ENCODE peak calls at places on chromosomes 16 and 17, in four cellular contexts. One of them, this sample, is unnamed.

GRCh38 chr17:75639771-75640555 is 6.7 kb downstream of the SMIM5 start:
- DNase-seq in heart left ventricle: no peak
- DNase-seq in dorsolateral prefrontal cortex: no peak
- DNase-seq in cardiac muscle cell: no peak
- DNase-seq in this sample: no peak

GRCh38 chr17:73043686-73044581 is 48.6 kb downstream of the SLC39A11 start:
- DNase-seq in heart left ventricle: no peak
- DNase-seq in dorsolateral prefrontal cortex: no peak
- DNase-seq in cardiac muscle cell: no peak
- DNase-seq in this sample: no peak

GRCh38 chr17:42809250-42809649 is 10.6 kb downstream of the CNTD1 start:
- DNase-seq in heart left ventricle: no peak
- DNase-seq in dorsolateral prefrontal cortex: peak; percentile 55
- DNase-seq in cardiac muscle cell: no peak
- DNase-seq in this sample: no peak

GRCh38 chr17:34178047-34178446 is 77.0 kb upstream of the CCL2 start:
- DNase-seq in heart left ventricle: no peak
- DNase-seq in dorsolateral prefrontal cortex: no peak
- DNase-seq in cardiac muscle cell: peak; percentile 10
- DNase-seq in this sample: no peak

GRCh38 chr16:49491111-49491670 is 117.6 kb downstream of the C16orf78 start:
- DNase-seq in heart left ventricle: no peak
- DNase-seq in dorsolateral prefrontal cortex: no peak
- DNase-seq in cardiac muscle cell: no peak
- DNase-seq in this sample: no peak

GRCh38 chr17:73628642-73629552 is 15.3 kb downstream of the SDK2 start:
- DNase-seq in heart left ventricle: no peak
- DNase-seq in dorsolateral prefrontal cortex: no peak
- DNase-seq in cardiac muscle cell: no peak
- DNase-seq in this sample: no peak

GRCh38 chr17:66301864-66302741 is at the start of gene PRKCA:
- DNase-seq in heart left ventricle: peak; percentile 89
- DNase-seq in dorsolateral prefrontal cortex: peak; percentile 83
- DNase-seq in cardiac muscle cell: peak; percentile 87
- DNase-seq in this sample: peak; percentile 85

GRCh38 chr16:29743827-29744531 is 1.8 kb downstream of the C16orf54 start:
- DNase-seq in heart left ventricle: no peak
- DNase-seq in dorsolateral prefrontal cortex: no peak
- DNase-seq in cardiac muscle cell: peak; percentile 2
- DNase-seq in this sample: peak; percentile 31

GRCh38 chr17:73952498-73953205 is 250.8 kb upstream of the RPL38 start:
- DNase-seq in heart left ventricle: peak; percentile 50
- DNase-seq in dorsolateral prefrontal cortex: peak; percentile 78
- DNase-seq in cardiac muscle cell: peak; percentile 75
- DNase-seq in this sample: peak; percentile 50

GRCh38 chr16:68770671-68771070 is 33.6 kb downstream of the CDH1 start:
- DNase-seq in heart left ventricle: no peak
- DNase-seq in dorsolateral prefrontal cortex: no peak
- DNase-seq in cardiac muscle cell: peak; percentile 23
- DNase-seq in this sample: no peak

GRCh38 chr16:22692916-22693646 is 120.9 kb upstream of the HS3ST2 start:
- DNase-seq in heart left ventricle: no peak
- DNase-seq in dorsolateral prefrontal cortex: no peak
- DNase-seq in cardiac muscle cell: no peak
- DNase-seq in this sample: no peak

GRCh38 chr17:39740357-39741111 is 2.8 kb downstream of the GRB7 start:
- DNase-seq in heart left ventricle: no peak
- DNase-seq in dorsolateral prefrontal cortex: no peak
- DNase-seq in cardiac muscle cell: no peak
- DNase-seq in this sample: no peak

GRCh38 chr16:12392585-12393089 is 411.1 kb downstream of the CPPED1 start:
- DNase-seq in heart left ventricle: no peak
- DNase-seq in dorsolateral prefrontal cortex: no peak
- DNase-seq in cardiac muscle cell: no peak
- DNase-seq in this sample: peak; percentile 47

GRCh38 chr16:11328172-11329079 is 16.8 kb upstream of the RMI2 start:
- DNase-seq in heart left ventricle: peak; percentile 80
- DNase-seq in dorsolateral prefrontal cortex: no peak
- DNase-seq in cardiac muscle cell: peak; percentile 28
- DNase-seq in this sample: peak; percentile 92

GRCh38 chr16:35733278-35733965 is 2274.0 kb downstream of the TP53TG3F start:
- DNase-seq in heart left ventricle: no peak
- DNase-seq in dorsolateral prefrontal cortex: no peak
- DNase-seq in cardiac muscle cell: no peak
- DNase-seq in this sample: no peak

GRCh38 chr17:6138761-6139446 is 68.7 kb downstream of the WSCD1 start:
- DNase-seq in heart left ventricle: no peak
- DNase-seq in dorsolateral prefrontal cortex: no peak
- DNase-seq in cardiac muscle cell: no peak
- DNase-seq in this sample: no peak

GRCh38 chr17:81427446-81428120 is 32.3 kb downstream of the BAHCC1 start:
- DNase-seq in heart left ventricle: peak; percentile 83
- DNase-seq in dorsolateral prefrontal cortex: peak; percentile 77
- DNase-seq in cardiac muscle cell: no peak
- DNase-seq in this sample: no peak

GRCh38 chr17:22374741-22375140 is 682.4 kb downstream of the KCNJ18 start:
- DNase-seq in heart left ventricle: no peak
- DNase-seq in dorsolateral prefrontal cortex: no peak
- DNase-seq in cardiac muscle cell: no peak
- DNase-seq in this sample: no peak

GRCh38 chr17:633641-634091 is 81.0 kb downstream of the VPS53 start:
- DNase-seq in heart left ventricle: peak; percentile 33
- DNase-seq in dorsolateral prefrontal cortex: no peak
- DNase-seq in cardiac muscle cell: no peak
- DNase-seq in this sample: no peak

GRCh38 chr17:76549539-76549938 is 9.7 kb downstream of the PRCD start:
- DNase-seq in heart left ventricle: no peak
- DNase-seq in dorsolateral prefrontal cortex: no peak
- DNase-seq in cardiac muscle cell: no peak
- DNase-seq in this sample: no peak

GRCh38 chr16:47848481-47849109 is 307.2 kb downstream of the ABCC12 start:
- DNase-seq in heart left ventricle: no peak
- DNase-seq in dorsolateral prefrontal cortex: peak; percentile 46
- DNase-seq in cardiac muscle cell: no peak
- DNase-seq in this sample: no peak

GRCh38 chr17:17681187-17681743 is at the start of gene RAI1:
- DNase-seq in heart left ventricle: peak; percentile 88
- DNase-seq in dorsolateral prefrontal cortex: peak; percentile 82
- DNase-seq in cardiac muscle cell: peak; percentile 91
- DNase-seq in this sample: peak; percentile 65

GRCh38 chr16:56576585-56577299 is 11.9 kb downstream of the MT4 start:
- DNase-seq in heart left ventricle: peak; percentile 59
- DNase-seq in dorsolateral prefrontal cortex: peak; percentile 61
- DNase-seq in cardiac muscle cell: peak; percentile 49
- DNase-seq in this sample: peak; percentile 66

GRCh38 chr17:18974407-18975149 is 22.6 kb downstream of the SLC5A10 start:
- DNase-seq in heart left ventricle: no peak
- DNase-seq in dorsolateral prefrontal cortex: no peak
- DNase-seq in cardiac muscle cell: no peak
- DNase-seq in this sample: no peak

GRCh38 chr16:81158964-81159363 is 62.8 kb upstream of the GCSH start:
- DNase-seq in heart left ventricle: no peak
- DNase-seq in dorsolateral prefrontal cortex: peak; percentile 65
- DNase-seq in cardiac muscle cell: no peak
- DNase-seq in this sample: no peak

GRCh38 chr16:85662976-85663830 is 25.6 kb downstream of the GINS2 start:
- DNase-seq in heart left ventricle: no peak
- DNase-seq in dorsolateral prefrontal cortex: no peak
- DNase-seq in cardiac muscle cell: no peak
- DNase-seq in this sample: no peak

GRCh38 chr16:69796285-69797118 is 34.4 kb downstream of the WWP2 start:
- DNase-seq in heart left ventricle: peak; percentile 29
- DNase-seq in dorsolateral prefrontal cortex: no peak
- DNase-seq in cardiac muscle cell: peak; percentile 78
- DNase-seq in this sample: peak; percentile 65

GRCh38 chr17:64354824-64355535 is 35.7 kb downstream of the PECAM1 start:
- DNase-seq in heart left ventricle: no peak
- DNase-seq in dorsolateral prefrontal cortex: no peak
- DNase-seq in cardiac muscle cell: no peak
- DNase-seq in this sample: no peak

GRCh38 chr17:39804839-39805238 is 59.3 kb downstream of the IKZF3 start:
- DNase-seq in heart left ventricle: no peak
- DNase-seq in dorsolateral prefrontal cortex: no peak
- DNase-seq in cardiac muscle cell: no peak
- DNase-seq in this sample: no peak

GRCh38 chr17:58487589-58488427 is at the start of gene HSF5:
- DNase-seq in heart left ventricle: peak; percentile 38
- DNase-seq in dorsolateral prefrontal cortex: no peak
- DNase-seq in cardiac muscle cell: no peak
- DNase-seq in this sample: peak; percentile 87

GRCh38 chr16:86881118-86881510 is 302.8 kb downstream of the FOXL1 start:
- DNase-seq in heart left ventricle: no peak
- DNase-seq in dorsolateral prefrontal cortex: no peak
- DNase-seq in cardiac muscle cell: no peak
- DNase-seq in this sample: no peak

GRCh38 chr17:37541880-37542675 is 52.4 kb downstream of the DUSP14 start:
- DNase-seq in heart left ventricle: no peak
- DNase-seq in dorsolateral prefrontal cortex: no peak
- DNase-seq in cardiac muscle cell: no peak
- DNase-seq in this sample: no peak

GRCh38 chr16:17070882-17071592 is 399.7 kb downstream of the XYLT1 start:
- DNase-seq in heart left ventricle: no peak
- DNase-seq in dorsolateral prefrontal cortex: peak; percentile 46
- DNase-seq in cardiac muscle cell: peak; percentile 8
- DNase-seq in this sample: peak; percentile 94

GRCh38 chr17:11944587-11944986 is 52.7 kb downstream of the ZNF18 start:
- DNase-seq in heart left ventricle: no peak
- DNase-seq in dorsolateral prefrontal cortex: no peak
- DNase-seq in cardiac muscle cell: no peak
- DNase-seq in this sample: no peak

GRCh38 chr17:77449373-77449907 is 308.7 kb downstream of the SEC14L1 start:
- DNase-seq in heart left ventricle: peak; percentile 26
- DNase-seq in dorsolateral prefrontal cortex: no peak
- DNase-seq in cardiac muscle cell: no peak
- DNase-seq in this sample: no peak

GRCh38 chr17:32794533-32795246 is 82.2 kb downstream of the MYO1D start:
- DNase-seq in heart left ventricle: no peak
- DNase-seq in dorsolateral prefrontal cortex: no peak
- DNase-seq in cardiac muscle cell: no peak
- DNase-seq in this sample: peak; percentile 72

GRCh38 chr16:2858245-2859025 is 465 bp upstream of the PRSS22 start:
- DNase-seq in heart left ventricle: no peak
- DNase-seq in dorsolateral prefrontal cortex: no peak
- DNase-seq in cardiac muscle cell: no peak
- DNase-seq in this sample: peak; percentile 83

GRCh38 chr17:82639628-82640027 is 8.6 kb downstream of the WDR45B start:
- DNase-seq in heart left ventricle: no peak
- DNase-seq in dorsolateral prefrontal cortex: no peak
- DNase-seq in cardiac muscle cell: no peak
- DNase-seq in this sample: no peak

GRCh38 chr16:79608976-79609375 is 8.4 kb upstream of the MAF start:
- DNase-seq in heart left ventricle: no peak
- DNase-seq in dorsolateral prefrontal cortex: no peak
- DNase-seq in cardiac muscle cell: no peak
- DNase-seq in this sample: no peak

GRCh38 chr16:89319883-89320716 is 102.6 kb downstream of the ZNF778 start:
- DNase-seq in heart left ventricle: peak; percentile 56
- DNase-seq in dorsolateral prefrontal cortex: no peak
- DNase-seq in cardiac muscle cell: peak; percentile 76
- DNase-seq in this sample: no peak

GRCh38 chr16:59880626-59881025 is 1146.5 kb upstream of the GOT2 start:
- DNase-seq in heart left ventricle: no peak
- DNase-seq in dorsolateral prefrontal cortex: no peak
- DNase-seq in cardiac muscle cell: no peak
- DNase-seq in this sample: no peak
- H3K27ac ChIP-seq in heart left ventricle: no peak overlapping the region
- H3K27ac ChIP-seq in dorsolateral prefrontal cortex: no peak overlapping the region
- H3K27ac ChIP-seq in cardiac muscle cell: no peak overlapping the region
- H3K27ac ChIP-seq in this sample: no peak overlapping the region

DNA sequence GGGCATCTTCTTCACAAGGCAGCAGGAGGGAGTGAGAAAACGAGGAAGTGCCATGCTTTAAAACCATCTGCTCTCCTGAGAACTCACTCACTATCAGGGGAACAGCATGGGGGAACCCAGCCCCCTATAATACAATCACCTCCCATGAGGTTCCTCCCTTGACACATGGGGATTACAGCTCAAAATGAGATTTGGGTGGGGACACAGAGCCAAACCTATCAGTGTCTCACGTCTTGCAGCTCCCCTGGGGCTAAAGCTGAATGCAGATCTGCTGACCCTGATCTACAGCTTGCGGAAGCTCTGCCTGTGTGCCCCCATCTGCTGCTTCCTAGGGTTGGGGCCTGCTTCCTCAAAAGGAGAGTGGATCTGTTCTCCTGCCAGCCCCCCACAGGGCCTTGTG is 16.2 kb downstream of the KRT33A start:
- DNase-seq in heart left ventricle: no peak
- DNase-seq in dorsolateral prefrontal cortex: no peak
- DNase-seq in cardiac muscle cell: no peak
- DNase-seq in this sample: no peak
- TF ChIP-seq CTCF in heart left ventricle: no peak
- TF ChIP-seq CTCF in dorsolateral prefrontal cortex: no peak
- TF ChIP-seq CTCF in cardiac muscle cell: no peak
- TF ChIP-seq CTCF in this sample: no peak

GRCh38 chr16:67650023-67650422 is 5.1 kb downstream of the CARMIL2 start:
- DNase-seq in heart left ventricle: no peak
- DNase-seq in dorsolateral prefrontal cortex: no peak
- DNase-seq in cardiac muscle cell: no peak
- DNase-seq in this sample: no peak

GRCh38 chr16:67652578-67653130 is 7.4 kb downstream of the ACD start:
- DNase-seq in heart left ventricle: no peak
- DNase-seq in dorsolateral prefrontal cortex: no peak
- DNase-seq in cardiac muscle cell: peak; percentile 62
- DNase-seq in this sample: no peak

GRCh38 chr16:67651039-67651438 is 6.1 kb downstream of the CARMIL2 start:
- DNase-seq in heart left ventricle: no peak
- DNase-seq in dorsolateral prefrontal cortex: no peak
- DNase-seq in cardiac muscle cell: no peak
- DNase-seq in this sample: no peak

GRCh38 chr16:67653131-67654068 is 6.7 kb downstream of the ACD start:
- DNase-seq in heart left ventricle: no peak
- DNase-seq in dorsolateral prefrontal cortex: no peak
- DNase-seq in cardiac muscle cell: peak; percentile 48
- DNase-seq in this sample: no peak

DNA sequence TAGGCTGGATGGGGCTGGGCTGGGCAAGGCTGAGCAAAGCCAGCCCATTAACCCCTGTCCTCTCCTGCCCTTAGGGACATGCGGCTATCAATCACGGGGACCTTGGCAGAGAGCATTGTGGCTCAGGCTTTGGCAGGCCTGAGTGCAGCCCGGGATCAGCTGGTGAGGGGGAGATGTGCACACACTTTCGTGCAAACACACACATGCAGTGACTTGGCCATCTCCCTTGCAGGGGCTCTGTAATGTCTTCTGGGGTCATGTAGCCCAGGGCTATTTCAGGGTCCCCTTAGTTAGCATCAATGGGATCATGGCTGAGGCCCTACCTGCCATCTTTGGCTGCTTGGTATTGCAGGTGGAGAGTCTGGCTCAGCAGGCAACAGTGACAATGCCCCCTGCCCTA is 6.9 kb downstream of the CARMIL2 start:
- DNase-seq in heart left ventricle: no peak
- DNase-seq in dorsolateral prefrontal cortex: no peak
- DNase-seq in cardiac muscle cell: no peak
- DNase-seq in this sample: no peak
- H3K27me3 ChIP-seq in heart left ventricle: peaks cover 54% of the 10 kb centered on the region
- H3K27me3 ChIP-seq in dorsolateral prefrontal cortex: peaks cover 22% of the 10 kb centered on the region
- H3K27me3 ChIP-seq in cardiac muscle cell: peaks cover 82% of the 10 kb centered on the region
- H3K27me3 ChIP-seq in this sample: no peaks in the 10 kb centered on the region

GRCh38 chr17:44564429-44564828 is 7.1 kb downstream of the FZD2 start:
- DNase-seq in heart left ventricle: no peak
- DNase-seq in dorsolateral prefrontal cortex: no peak
- DNase-seq in cardiac muscle cell: no peak
- DNase-seq in this sample: no peak
- H3K27ac ChIP-seq in heart left ventricle: no peak overlapping the region
- H3K27ac ChIP-seq in dorsolateral prefrontal cortex: no peak overlapping the region
- H3K27ac ChIP-seq in cardiac muscle cell: no peak overlapping the region
- H3K27ac ChIP-seq in this sample: no peak overlapping the region

This sample was measured in Peyer's patch.